ENCODE peak calls at places on chromosomes 13 and 19, in six cellular contexts. L is WTC11, I is GM20000, X is left lung, V is AG10803, D is heart right ventricle. H is an unnamed sample.

GRCh38 chr13:21399741-21400140 is 59.4 kb downstream of the ZDHHC20 start:
- DNase-seq in D (no peak), V (no peak), I (no peak), X (no peak), L (no peak), H (no peak)

GRCh38 chr19:5131031-5131865 is 162.3 kb downstream of the KDM4B start:
- DNase-seq in X (no peak), L (peak), D (no peak), V (no peak), I (peak), H (no peak)

GRCh38 chr13:94454906-94455305 is 24.6 kb downstream of the DCT start:
- DNase-seq in X (no peak), V (no peak), I (no peak), L (no peak), D (no peak), H (no peak)

GRCh38 chr19:44890366-44891015 is 563 bp upstream of the TOMM40 start:
- DNase-seq in V (peak), X (no peak), L (peak), D (peak), I (peak), H (peak)

GRCh38 chr13:70408865-70409264 is 300.6 kb upstream of the KLHL1 start:
- DNase-seq in I (no peak), L (no peak), X (no peak), D (no peak), V (no peak), H (no peak)

GRCh38 chr19:36128392-36128736 is 11.5 kb upstream of the CAPNS1 start:
- DNase-seq in D (no peak), L (peak), X (no peak), I (no peak), V (no peak), H (no peak)

GRCh38 chr13:23752111-23753001 is 136.8 kb downstream of the MIPEP start:
- DNase-seq in V (no peak), D (no peak), I (peak), L (no peak), X (no peak), H (no peak)

GRCh38 chr13:76014618-76015315 is 378.6 kb downstream of the LMO7 start:
- DNase-seq in I (no peak), V (peak), X (no peak), D (peak), L (no peak), H (no peak)

GRCh38 chr19:1360818-1361461 is 22.8 kb upstream of the NDUFS7 start:
- DNase-seq in I (no peak), L (no peak), D (peak), X (peak), V (peak), H (no peak)

GRCh38 chr13:113220877-113221276 is 11.5 kb downstream of the CUL4A start:
- DNase-seq in V (peak), I (no peak), X (no peak), D (peak), L (no peak), H (no peak)

GRCh38 chr19:18349524-18350128 is 9.2 kb downstream of the PGPEP1 start:
- DNase-seq in V (peak), X (peak), D (peak), L (peak), I (peak), H (peak)

GRCh38 chr13:24680258-24680920 is at the start of gene ATP12A:
- DNase-seq in I (peak), L (peak), X (no peak), D (no peak), V (no peak), H (no peak)

GRCh38 chr19:3565177-3565576 is 7.6 kb upstream of the HMG20B start:
- DNase-seq in I (no peak), L (no peak), D (no peak), V (no peak), X (no peak), H (no peak)

GRCh38 chr13:26112843-26113242 is 61.0 kb upstream of the SHISA2 start:
- DNase-seq in D (no peak), V (no peak), L (no peak), X (no peak), I (no peak), H (no peak)

GRCh38 chr13:91785435-91786137 is 387.2 kb downstream of the GPC5 start:
- DNase-seq in L (no peak), X (no peak), D (no peak), I (peak), V (no peak), H (no peak)

GRCh38 chr13:87671824-87672603 is 843 bp downstream of the SLITRK5 start:
- DNase-seq in L (peak), X (no peak), I (peak), D (no peak), V (no peak), H (peak)

GRCh38 chr19:5096536-5096935 is 127.6 kb downstream of the KDM4B start:
- DNase-seq in X (no peak), V (no peak), I (no peak), L (no peak), D (no peak), H (no peak)

GRCh38 chr13:77386880-77387606 is 60.1 kb upstream of the MYCBP2 start:
- DNase-seq in I (peak), X (no peak), D (no peak), V (peak), L (no peak), H (no peak)

GRCh38 chr19:10517361-10517759 is at the start of gene S1PR5:
- DNase-seq in L (peak), V (no peak), D (peak), I (no peak), X (no peak), H (no peak)

GRCh38 chr13:25232937-25233515 is 54.3 kb downstream of the MTMR6 start:
- DNase-seq in V (peak), I (peak), D (no peak), X (no peak), L (no peak), H (no peak)

GRCh38 chr13:97583884-97584497 is 150.0 kb downstream of the RAP2A start:
- DNase-seq in L (no peak), I (no peak), D (no peak), V (no peak), X (no peak), H (no peak)

GRCh38 chr13:27188239-27188638 is 16.6 kb upstream of the USP12 start:
- DNase-seq in V (no peak), L (no peak), I (no peak), D (no peak), X (no peak), H (no peak)

GRCh38 chr19:8609210-8610040 is 1.1 kb downstream of the ADAMTS10 start:
- DNase-seq in V (peak), I (peak), L (peak), D (peak), X (peak), H (peak)

GRCh38 chr19:30841934-30842333 is 469.8 kb downstream of the ZNF536 start:
- DNase-seq in I (no peak), L (no peak), D (no peak), X (no peak), V (no peak), H (no peak)

GRCh38 chr19:18348171-18348570 is 7.8 kb downstream of the PGPEP1 start:
- DNase-seq in D (no peak), L (no peak), I (no peak), X (no peak), V (no peak), H (no peak)

GRCh38 chr13:26629260-26629659 is 71.8 kb downstream of the WASF3 start:
- DNase-seq in X (no peak), V (peak), L (no peak), I (no peak), D (no peak), H (no peak)

GRCh38 chr19:49879243-49879960 is 1.9 kb downstream of the TBC1D17 start:
- DNase-seq in X (no peak), D (no peak), L (no peak), V (no peak), I (no peak), H (no peak)

GRCh38 chr13:90502143-90502542 is 845.3 kb upstream of the MIR17HG start:
- DNase-seq in X (no peak), D (peak), L (no peak), V (no peak), I (no peak), H (no peak)

GRCh38 chr13:33236021-33236420 is 49.5 kb downstream of the STARD13 start:
- DNase-seq in D (no peak), L (no peak), I (no peak), V (peak), X (no peak), H (no peak)

GRCh38 chr19:1648926-1649541 is 3.4 kb downstream of the TCF3 start:
- DNase-seq in I (no peak), X (no peak), D (no peak), L (no peak), V (no peak), H (no peak)

GRCh38 chr19:4759388-4760284 is 31.9 kb upstream of the FEM1A start:
- DNase-seq in V (peak), X (peak), D (peak), I (peak), L (peak), H (peak)

GRCh38 chr13:101473458-101473857 is 21.0 kb downstream of the ITGBL1 start:
- DNase-seq in L (no peak), V (peak), X (peak), I (no peak), D (no peak), H (no peak)

GRCh38 chr13:34208326-34208725 is 390.4 kb downstream of the RFC3 start:
- DNase-seq in V (peak), X (no peak), L (no peak), I (no peak), D (no peak), H (no peak)

GRCh38 chr13:113110852-113111315 is 5.3 kb downstream of the F7 start:
- DNase-seq in I (no peak), L (peak), X (no peak), V (no peak), D (no peak), H (no peak)

GRCh38 chr19:418761-419632 is 10.1 kb upstream of the C2CD4C start:
- DNase-seq in I (no peak), X (peak), D (no peak), L (no peak), V (no peak), H (no peak)

GRCh38 chr13:21322988-21323387 is 136.1 kb downstream of the ZDHHC20 start:
- DNase-seq in I (no peak), X (no peak), V (no peak), D (no peak), L (no peak), H (no peak)

GRCh38 chr19:4449022-4449825 is 8.4 kb downstream of the UBXN6 start:
- DNase-seq in V (no peak), X (no peak), I (no peak), D (peak), L (no peak), H (no peak)

GRCh38 chr13:33446821-33447481 is 161.4 kb upstream of the STARD13 start:
- DNase-seq in X (peak), I (no peak), L (no peak), V (peak), D (no peak), H (no peak)

DNA sequence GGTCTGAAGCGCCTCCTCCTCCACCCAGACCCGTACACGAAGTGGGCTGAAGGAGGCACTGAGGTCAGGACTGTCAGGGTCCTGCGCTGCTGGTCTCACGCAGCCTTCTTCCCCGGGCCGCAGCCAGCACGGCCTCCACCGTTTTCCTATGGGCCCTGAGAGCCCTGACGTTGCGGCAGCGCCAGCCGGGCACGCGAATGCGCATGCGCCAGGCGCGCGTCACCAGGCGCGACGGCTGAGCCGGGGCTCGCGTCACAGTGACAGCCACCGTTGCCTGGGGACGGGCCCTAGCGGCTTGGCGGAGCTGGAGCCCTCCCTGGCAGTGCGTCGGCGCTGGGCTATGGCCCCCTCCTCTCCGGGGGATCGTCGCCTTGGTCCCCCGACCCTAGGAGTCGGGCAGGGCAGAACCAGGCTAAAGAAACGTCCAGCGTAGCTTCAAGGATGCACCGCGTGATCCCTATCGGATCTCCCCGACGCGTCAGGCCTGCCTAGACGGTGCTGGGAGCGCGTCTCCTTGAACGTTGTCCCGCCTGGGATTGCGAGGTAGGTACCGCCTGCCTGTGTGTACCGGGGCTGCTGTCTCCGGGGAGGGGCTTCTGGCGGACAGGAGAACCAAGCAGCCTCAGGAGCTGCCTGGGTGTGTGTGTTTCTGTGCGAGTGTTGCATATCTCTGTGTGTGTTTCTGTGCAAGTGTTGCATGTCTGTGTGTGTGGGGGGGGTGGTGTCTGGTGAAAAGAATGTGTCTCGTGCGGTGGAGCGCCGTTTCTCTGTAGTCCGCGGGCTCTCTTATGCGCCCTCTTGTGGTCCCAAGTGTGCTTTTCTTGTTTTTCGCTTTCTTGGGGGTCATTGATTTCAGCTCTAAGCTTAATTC is 43.2 kb downstream of the ZNF571 start:
- DNase-seq in I (peak), L (peak), D (peak), X (no peak), V (peak), H (no peak)
- TF ChIP-seq CTCF in I (peak), L (peak), D (peak), X (no peak), V (peak), H (no peak)

GRCh38 chr19:40806385-40807146 is 7.6 kb downstream of the EGLN2 start:
- DNase-seq in L (peak), I (peak), V (peak), X (peak), D (peak), H (peak)
- TF ChIP-seq CTCF in L (peak), I (peak), V (peak), X (peak), D (peak), H (peak)

GRCh38 chr13:49497272-49497671 is 1.5 kb downstream of the PHF11 start:
- DNase-seq in V (no peak), D (no peak), X (no peak), I (peak), L (no peak), H (no peak)

GRCh38 chr13:49495783-49496762 is at the start of gene PHF11:
- DNase-seq in D (peak), X (peak), V (peak), I (peak), L (peak), H (peak)

GRCh38 chr13:49499889-49500660 is 4.3 kb downstream of the PHF11 start:
- DNase-seq in X (no peak), I (peak), V (peak), D (no peak), L (no peak), H (no peak)

GRCh38 chr13:49498211-49498610 is 2.5 kb downstream of the PHF11 start:
- DNase-seq in I (no peak), L (no peak), V (no peak), X (no peak), D (no peak), H (no peak)

GRCh38 chr13:49494645-49495044 is 1.1 kb upstream of the PHF11 start:
- DNase-seq in X (no peak), D (no peak), L (no peak), I (no peak), V (no peak), H (no peak)
- TF ChIP-seq CTCF in X (no peak), D (no peak), L (no peak), I (no peak), V (no peak), H (no peak)

GRCh38 chr13:31161583-31162150 is at the start of gene HSPH1:
- DNase-seq in D (peak), L (peak), I (peak), V (peak), X (peak), H (peak)
- TF ChIP-seq CTCF in D (peak), L (no peak), I (no peak), V (peak), X (no peak), H (peak)

GRCh38 chr19:13604902-13605586 is 98.8 kb upstream of the CACNA1A start:
- DNase-seq in I (no peak), X (no peak), D (no peak), V (no peak), L (no peak), H (no peak)
- TF ChIP-seq CTCF in I (no peak), X (no peak), D (no peak), V (no peak), L (no peak), H (no peak)

GRCh38 chr19:46081928-46082727 is 41.3 kb upstream of the IGFL4 start:
- DNase-seq in L (no peak), D (no peak), I (peak), X (no peak), V (peak), H (peak)
- TF ChIP-seq CTCF in L (peak), D (peak), I (peak), X (peak), V (peak), H (peak)